ENCODE peak calls at places on chromosomes 16 and 17, in ten cellular contexts. One of them, this sample, is unnamed.

GRCh38 chr17:70901870-70902269 is 732.5 kb downstream of the KCNJ2 start:
- DNase-seq in left colon: no peak
- DNase-seq in lung: no peak
- DNase-seq in NCI-H1105 treated with DMSO at 0.1 percent for 48 hours: no peak
- DNase-seq in activated naive CD8-positive, alpha-beta T cell treated with anti-CD3 and anti-CD28 coated beads for 36 hours: no peak
- DNase-seq in dorsolateral prefrontal cortex: no peak
- DNase-seq in A673: no peak
- DNase-seq in T-helper 1 cell: no peak
- DNase-seq in ureter: no peak
- DNase-seq in hippocampal formation: no peak
- DNase-seq in this sample: no peak

GRCh38 chr16:26642047-26642664 is 424.6 kb upstream of the C16orf82 start:
- DNase-seq in left colon: no peak
- DNase-seq in lung: peak
- DNase-seq in NCI-H1105 treated with DMSO at 0.1 percent for 48 hours: peak
- DNase-seq in activated naive CD8-positive, alpha-beta T cell treated with anti-CD3 and anti-CD28 coated beads for 36 hours: no peak
- DNase-seq in dorsolateral prefrontal cortex: no peak
- DNase-seq in A673: no peak
- DNase-seq in T-helper 1 cell: no peak
- DNase-seq in ureter: no peak
- DNase-seq in hippocampal formation: no peak
- DNase-seq in this sample: no peak

GRCh38 chr17:58281511-58282011 is 826 bp upstream of the MPO start:
- DNase-seq in left colon: no peak
- DNase-seq in lung: no peak
- DNase-seq in NCI-H1105 treated with DMSO at 0.1 percent for 48 hours: no peak
- DNase-seq in activated naive CD8-positive, alpha-beta T cell treated with anti-CD3 and anti-CD28 coated beads for 36 hours: no peak
- DNase-seq in dorsolateral prefrontal cortex: no peak
- DNase-seq in A673: no peak
- DNase-seq in T-helper 1 cell: no peak
- DNase-seq in ureter: no peak
- DNase-seq in hippocampal formation: no peak
- DNase-seq in this sample: no peak

GRCh38 chr17:76793775-76794174 is 55.9 kb downstream of the MFSD11 start:
- DNase-seq in left colon: no peak
- DNase-seq in lung: no peak
- DNase-seq in NCI-H1105 treated with DMSO at 0.1 percent for 48 hours: no peak
- DNase-seq in activated naive CD8-positive, alpha-beta T cell treated with anti-CD3 and anti-CD28 coated beads for 36 hours: no peak
- DNase-seq in dorsolateral prefrontal cortex: no peak
- DNase-seq in A673: peak
- DNase-seq in T-helper 1 cell: no peak
- DNase-seq in ureter: no peak
- DNase-seq in hippocampal formation: no peak
- DNase-seq in this sample: no peak

GRCh38 chr16:6428861-6429260 is 903.8 kb upstream of the RBFOX1 start:
- DNase-seq in left colon: no peak
- DNase-seq in lung: no peak
- DNase-seq in NCI-H1105 treated with DMSO at 0.1 percent for 48 hours: peak
- DNase-seq in activated naive CD8-positive, alpha-beta T cell treated with anti-CD3 and anti-CD28 coated beads for 36 hours: no peak
- DNase-seq in dorsolateral prefrontal cortex: no peak
- DNase-seq in A673: no peak
- DNase-seq in T-helper 1 cell: no peak
- DNase-seq in ureter: no peak
- DNase-seq in hippocampal formation: no peak
- DNase-seq in this sample: no peak

GRCh38 chr16:48172682-48173081 is 16.9 kb upstream of the ABCC12 start:
- DNase-seq in left colon: no peak
- DNase-seq in lung: no peak
- DNase-seq in NCI-H1105 treated with DMSO at 0.1 percent for 48 hours: no peak
- DNase-seq in activated naive CD8-positive, alpha-beta T cell treated with anti-CD3 and anti-CD28 coated beads for 36 hours: no peak
- DNase-seq in dorsolateral prefrontal cortex: no peak
- DNase-seq in A673: no peak
- DNase-seq in T-helper 1 cell: no peak
- DNase-seq in ureter: no peak
- DNase-seq in hippocampal formation: no peak
- DNase-seq in this sample: no peak

GRCh38 chr17:75241996-75242460 is 19.4 kb downstream of the GGA3 start:
- DNase-seq in left colon: no peak
- DNase-seq in lung: no peak
- DNase-seq in NCI-H1105 treated with DMSO at 0.1 percent for 48 hours: no peak
- DNase-seq in activated naive CD8-positive, alpha-beta T cell treated with anti-CD3 and anti-CD28 coated beads for 36 hours: no peak
- DNase-seq in dorsolateral prefrontal cortex: no peak
- DNase-seq in A673: no peak
- DNase-seq in T-helper 1 cell: no peak
- DNase-seq in ureter: no peak
- DNase-seq in hippocampal formation: no peak
- DNase-seq in this sample: no peak

GRCh38 chr17:1882836-1883235 is 53.0 kb downstream of the RPA1 start:
- DNase-seq in left colon: no peak
- DNase-seq in lung: no peak
- DNase-seq in NCI-H1105 treated with DMSO at 0.1 percent for 48 hours: peak
- DNase-seq in activated naive CD8-positive, alpha-beta T cell treated with anti-CD3 and anti-CD28 coated beads for 36 hours: no peak
- DNase-seq in dorsolateral prefrontal cortex: no peak
- DNase-seq in A673: peak
- DNase-seq in T-helper 1 cell: no peak
- DNase-seq in ureter: no peak
- DNase-seq in hippocampal formation: no peak
- DNase-seq in this sample: no peak

GRCh38 chr16:72474511-72475123 is 302.7 kb upstream of the PMFBP1 start:
- DNase-seq in left colon: no peak
- DNase-seq in lung: no peak
- DNase-seq in NCI-H1105 treated with DMSO at 0.1 percent for 48 hours: no peak
- DNase-seq in activated naive CD8-positive, alpha-beta T cell treated with anti-CD3 and anti-CD28 coated beads for 36 hours: no peak
- DNase-seq in dorsolateral prefrontal cortex: no peak
- DNase-seq in A673: no peak
- DNase-seq in T-helper 1 cell: no peak
- DNase-seq in ureter: no peak
- DNase-seq in hippocampal formation: peak
- DNase-seq in this sample: no peak

GRCh38 chr17:8138366-8138671 is 13.9 kb downstream of the PER1 start:
- DNase-seq in left colon: no peak
- DNase-seq in lung: no peak
- DNase-seq in NCI-H1105 treated with DMSO at 0.1 percent for 48 hours: no peak
- DNase-seq in activated naive CD8-positive, alpha-beta T cell treated with anti-CD3 and anti-CD28 coated beads for 36 hours: no peak
- DNase-seq in dorsolateral prefrontal cortex: no peak
- DNase-seq in A673: no peak
- DNase-seq in T-helper 1 cell: no peak
- DNase-seq in ureter: no peak
- DNase-seq in hippocampal formation: no peak
- DNase-seq in this sample: no peak

GRCh38 chr17:74759941-74760340 is 11.5 kb downstream of the NHERF1 start:
- DNase-seq in left colon: no peak
- DNase-seq in lung: peak
- DNase-seq in NCI-H1105 treated with DMSO at 0.1 percent for 48 hours: no peak
- DNase-seq in activated naive CD8-positive, alpha-beta T cell treated with anti-CD3 and anti-CD28 coated beads for 36 hours: no peak
- DNase-seq in dorsolateral prefrontal cortex: no peak
- DNase-seq in A673: no peak
- DNase-seq in T-helper 1 cell: no peak
- DNase-seq in ureter: peak
- DNase-seq in hippocampal formation: no peak
- DNase-seq in this sample: no peak

GRCh38 chr16:69378036-69378435 is 7.8 kb downstream of the TERF2 start:
- DNase-seq in left colon: no peak
- DNase-seq in lung: no peak
- DNase-seq in NCI-H1105 treated with DMSO at 0.1 percent for 48 hours: no peak
- DNase-seq in activated naive CD8-positive, alpha-beta T cell treated with anti-CD3 and anti-CD28 coated beads for 36 hours: no peak
- DNase-seq in dorsolateral prefrontal cortex: no peak
- DNase-seq in A673: no peak
- DNase-seq in T-helper 1 cell: no peak
- DNase-seq in ureter: no peak
- DNase-seq in hippocampal formation: no peak
- DNase-seq in this sample: no peak

GRCh38 chr16:65875362-65876199 is 490.9 kb upstream of the CDH5 start:
- DNase-seq in left colon: no peak
- DNase-seq in lung: no peak
- DNase-seq in NCI-H1105 treated with DMSO at 0.1 percent for 48 hours: no peak
- DNase-seq in activated naive CD8-positive, alpha-beta T cell treated with anti-CD3 and anti-CD28 coated beads for 36 hours: no peak
- DNase-seq in dorsolateral prefrontal cortex: no peak
- DNase-seq in A673: peak
- DNase-seq in T-helper 1 cell: no peak
- DNase-seq in ureter: no peak
- DNase-seq in hippocampal formation: no peak
- DNase-seq in this sample: no peak

GRCh38 chr17:67821871-67822367 is 3.4 kb upstream of the BPTF start:
- DNase-seq in left colon: no peak
- DNase-seq in lung: no peak
- DNase-seq in NCI-H1105 treated with DMSO at 0.1 percent for 48 hours: no peak
- DNase-seq in activated naive CD8-positive, alpha-beta T cell treated with anti-CD3 and anti-CD28 coated beads for 36 hours: no peak
- DNase-seq in dorsolateral prefrontal cortex: no peak
- DNase-seq in A673: no peak
- DNase-seq in T-helper 1 cell: no peak
- DNase-seq in ureter: peak
- DNase-seq in hippocampal formation: no peak
- DNase-seq in this sample: no peak

GRCh38 chr17:65685110-65685509 is 123.7 kb upstream of the AXIN2 start:
- DNase-seq in left colon: no peak
- DNase-seq in lung: no peak
- DNase-seq in NCI-H1105 treated with DMSO at 0.1 percent for 48 hours: no peak
- DNase-seq in activated naive CD8-positive, alpha-beta T cell treated with anti-CD3 and anti-CD28 coated beads for 36 hours: no peak
- DNase-seq in dorsolateral prefrontal cortex: no peak
- DNase-seq in A673: no peak
- DNase-seq in T-helper 1 cell: no peak
- DNase-seq in ureter: no peak
- DNase-seq in hippocampal formation: no peak
- DNase-seq in this sample: no peak

GRCh38 chr17:37637956-37638355 is 5.3 kb downstream of the DDX52 start:
- DNase-seq in left colon: no peak
- DNase-seq in lung: no peak
- DNase-seq in NCI-H1105 treated with DMSO at 0.1 percent for 48 hours: no peak
- DNase-seq in activated naive CD8-positive, alpha-beta T cell treated with anti-CD3 and anti-CD28 coated beads for 36 hours: no peak
- DNase-seq in dorsolateral prefrontal cortex: no peak
- DNase-seq in A673: no peak
- DNase-seq in T-helper 1 cell: no peak
- DNase-seq in ureter: no peak
- DNase-seq in hippocampal formation: no peak
- DNase-seq in this sample: no peak

GRCh38 chr16:87163637-87164036 is 153.6 kb downstream of the C16orf95 start:
- DNase-seq in left colon: no peak
- DNase-seq in lung: no peak
- DNase-seq in NCI-H1105 treated with DMSO at 0.1 percent for 48 hours: no peak
- DNase-seq in activated naive CD8-positive, alpha-beta T cell treated with anti-CD3 and anti-CD28 coated beads for 36 hours: no peak
- DNase-seq in dorsolateral prefrontal cortex: no peak
- DNase-seq in A673: no peak
- DNase-seq in T-helper 1 cell: no peak
- DNase-seq in ureter: no peak
- DNase-seq in hippocampal formation: no peak
- DNase-seq in this sample: no peak

GRCh38 chr16:54033747-54034146 is 252.8 kb downstream of the IRX3 start:
- DNase-seq in left colon: no peak
- DNase-seq in lung: no peak
- DNase-seq in NCI-H1105 treated with DMSO at 0.1 percent for 48 hours: no peak
- DNase-seq in activated naive CD8-positive, alpha-beta T cell treated with anti-CD3 and anti-CD28 coated beads for 36 hours: no peak
- DNase-seq in dorsolateral prefrontal cortex: no peak
- DNase-seq in A673: no peak
- DNase-seq in T-helper 1 cell: no peak
- DNase-seq in ureter: no peak
- DNase-seq in hippocampal formation: no peak
- DNase-seq in this sample: no peak

GRCh38 chr17:38663964-38664644 is 10.7 kb downstream of the EPOP start:
- DNase-seq in left colon: no peak
- DNase-seq in lung: no peak
- DNase-seq in NCI-H1105 treated with DMSO at 0.1 percent for 48 hours: no peak
- DNase-seq in activated naive CD8-positive, alpha-beta T cell treated with anti-CD3 and anti-CD28 coated beads for 36 hours: no peak
- DNase-seq in dorsolateral prefrontal cortex: no peak
- DNase-seq in A673: no peak
- DNase-seq in T-helper 1 cell: no peak
- DNase-seq in ureter: no peak
- DNase-seq in hippocampal formation: no peak
- DNase-seq in this sample: no peak

GRCh38 chr16:67481561-67482259 is 753 bp upstream of the ATP6V0D1 start:
- DNase-seq in left colon: peak
- DNase-seq in lung: peak
- DNase-seq in NCI-H1105 treated with DMSO at 0.1 percent for 48 hours: peak
- DNase-seq in activated naive CD8-positive, alpha-beta T cell treated with anti-CD3 and anti-CD28 coated beads for 36 hours: peak
- DNase-seq in dorsolateral prefrontal cortex: peak
- DNase-seq in A673: peak
- DNase-seq in T-helper 1 cell: peak
- DNase-seq in ureter: peak
- DNase-seq in hippocampal formation: no peak
- DNase-seq in this sample: no peak

GRCh38 chr17:77474292-77474988 is 333.7 kb downstream of the SEC14L1 start:
- DNase-seq in left colon: peak
- DNase-seq in lung: no peak
- DNase-seq in NCI-H1105 treated with DMSO at 0.1 percent for 48 hours: no peak
- DNase-seq in activated naive CD8-positive, alpha-beta T cell treated with anti-CD3 and anti-CD28 coated beads for 36 hours: no peak
- DNase-seq in dorsolateral prefrontal cortex: no peak
- DNase-seq in A673: peak
- DNase-seq in T-helper 1 cell: no peak
- DNase-seq in ureter: no peak
- DNase-seq in hippocampal formation: no peak
- DNase-seq in this sample: no peak

GRCh38 chr16:16004314-16004749 is 54.9 kb downstream of the ABCC1 start:
- DNase-seq in left colon: no peak
- DNase-seq in lung: no peak
- DNase-seq in NCI-H1105 treated with DMSO at 0.1 percent for 48 hours: no peak
- DNase-seq in activated naive CD8-positive, alpha-beta T cell treated with anti-CD3 and anti-CD28 coated beads for 36 hours: no peak
- DNase-seq in dorsolateral prefrontal cortex: no peak
- DNase-seq in A673: peak
- DNase-seq in T-helper 1 cell: no peak
- DNase-seq in ureter: no peak
- DNase-seq in hippocampal formation: no peak
- DNase-seq in this sample: no peak

GRCh38 chr16:14509055-14509454 is 121.0 kb downstream of the PARN start:
- DNase-seq in left colon: no peak
- DNase-seq in lung: no peak
- DNase-seq in NCI-H1105 treated with DMSO at 0.1 percent for 48 hours: no peak
- DNase-seq in activated naive CD8-positive, alpha-beta T cell treated with anti-CD3 and anti-CD28 coated beads for 36 hours: no peak
- DNase-seq in dorsolateral prefrontal cortex: no peak
- DNase-seq in A673: peak
- DNase-seq in T-helper 1 cell: no peak
- DNase-seq in ureter: no peak
- DNase-seq in hippocampal formation: no peak
- DNase-seq in this sample: no peak

GRCh38 chr16:74497761-74498160 is 76.5 kb upstream of the CLEC18B start:
- DNase-seq in left colon: no peak
- DNase-seq in lung: no peak
- DNase-seq in NCI-H1105 treated with DMSO at 0.1 percent for 48 hours: no peak
- DNase-seq in activated naive CD8-positive, alpha-beta T cell treated with anti-CD3 and anti-CD28 coated beads for 36 hours: no peak
- DNase-seq in dorsolateral prefrontal cortex: no peak
- DNase-seq in A673: no peak
- DNase-seq in T-helper 1 cell: no peak
- DNase-seq in ureter: no peak
- DNase-seq in hippocampal formation: no peak
- DNase-seq in this sample: no peak

GRCh38 chr17:78366109-78366848 is 6.4 kb upstream of the SOCS3 start:
- DNase-seq in left colon: no peak
- DNase-seq in lung: no peak
- DNase-seq in NCI-H1105 treated with DMSO at 0.1 percent for 48 hours: no peak
- DNase-seq in activated naive CD8-positive, alpha-beta T cell treated with anti-CD3 and anti-CD28 coated beads for 36 hours: no peak
- DNase-seq in dorsolateral prefrontal cortex: no peak
- DNase-seq in A673: no peak
- DNase-seq in T-helper 1 cell: no peak
- DNase-seq in ureter: no peak
- DNase-seq in hippocampal formation: no peak
- DNase-seq in this sample: no peak

GRCh38 chr16:72066747-72067146 is 3.7 kb downstream of the HPR start:
- DNase-seq in left colon: no peak
- DNase-seq in lung: no peak
- DNase-seq in NCI-H1105 treated with DMSO at 0.1 percent for 48 hours: peak
- DNase-seq in activated naive CD8-positive, alpha-beta T cell treated with anti-CD3 and anti-CD28 coated beads for 36 hours: no peak
- DNase-seq in dorsolateral prefrontal cortex: no peak
- DNase-seq in A673: peak
- DNase-seq in T-helper 1 cell: no peak
- DNase-seq in ureter: no peak
- DNase-seq in hippocampal formation: peak
- DNase-seq in this sample: no peak

GRCh38 chr17:8322078-8322477 is 12.0 kb downstream of the ARHGEF15 start:
- DNase-seq in left colon: no peak
- DNase-seq in lung: no peak
- DNase-seq in NCI-H1105 treated with DMSO at 0.1 percent for 48 hours: no peak
- DNase-seq in activated naive CD8-positive, alpha-beta T cell treated with anti-CD3 and anti-CD28 coated beads for 36 hours: no peak
- DNase-seq in dorsolateral prefrontal cortex: no peak
- DNase-seq in A673: no peak
- DNase-seq in T-helper 1 cell: no peak
- DNase-seq in ureter: no peak
- DNase-seq in hippocampal formation: no peak
- DNase-seq in this sample: no peak

GRCh38 chr16:9091867-9092281 is 430 bp downstream of the HAPSTR1 start:
- DNase-seq in left colon: peak
- DNase-seq in lung: peak
- DNase-seq in NCI-H1105 treated with DMSO at 0.1 percent for 48 hours: peak
- DNase-seq in activated naive CD8-positive, alpha-beta T cell treated with anti-CD3 and anti-CD28 coated beads for 36 hours: peak
- DNase-seq in dorsolateral prefrontal cortex: peak
- DNase-seq in A673: peak
- DNase-seq in T-helper 1 cell: peak
- DNase-seq in ureter: peak
- DNase-seq in hippocampal formation: no peak
- DNase-seq in this sample: peak

This sample was measured in natural killer cell treated with Interleukin-12 subunit alpha and Interleukin-12 subunit beta and Interleukin-15 and Interleukin-18, amount 100 ng/mL, for 72 hours.